ENCODE peak calls at places on chromosomes 7 and 10, in five cellular contexts. Q, B, W, Y and R are unnamed samples.
A peak's percentile ranks its signal among the peaks of the same experiment; 100 is the strongest.

GRCh38 chr10:52956451-52956850 is 183.9 kb upstream of the MBL2 start:
- DNase-seq in Q (no peak), B (no peak), W (no peak), Y (no peak), R (no peak)

GRCh38 chr10:12960431-12960898 is 41.0 kb downstream of the CCDC3 start:
- DNase-seq in Q (no peak), B (peak; percentile 12), W (no peak), Y (no peak), R (no peak)

GRCh38 chr10:126738001-126738400 is 67.5 kb upstream of the C10orf90 start:
- DNase-seq in Q (no peak), B (no peak), W (no peak), Y (no peak), R (peak; percentile 39)

GRCh38 chr10:133474833-133475734 is 21.3 kb downstream of the SCART1 start:
- DNase-seq in Q (peak; percentile 4), B (no peak), W (no peak), Y (no peak), R (no peak)

GRCh38 chr7:155461631-155462030 is 3.7 kb downstream of the EN2 start:
- DNase-seq in Q (no peak), B (no peak), W (no peak), Y (no peak), R (no peak)

GRCh38 chr10:15419279-15419874 is 48.3 kb upstream of the FAM171A1 start:
- DNase-seq in Q (peak; percentile 54), B (peak; percentile 61), W (peak; percentile 47), Y (peak; percentile 47), R (peak; percentile 72)

GRCh38 chr10:34275626-34276025 is 539.5 kb downstream of the PARD3 start:
- DNase-seq in Q (no peak), B (no peak), W (no peak), Y (no peak), R (no peak)

GRCh38 chr7:132045481-132045980 is 489.1 kb upstream of the PODXL start:
- DNase-seq in Q (no peak), B (no peak), W (no peak), Y (no peak), R (no peak)

GRCh38 chr10:5561704-5562645 is 37.2 kb downstream of the CALML3 start:
- DNase-seq in Q (no peak), B (no peak), W (no peak), Y (no peak), R (no peak)

GRCh38 chr10:51092402-51092801 is 18.1 kb downstream of the PRKG1 start:
- DNase-seq in Q (no peak), B (peak; percentile 46), W (no peak), Y (peak; percentile 51), R (no peak)

GRCh38 chr10:374354-374753 is 239.1 kb downstream of the ZMYND11 start:
- DNase-seq in Q (no peak), B (no peak), W (no peak), Y (no peak), R (no peak)

GRCh38 chr7:92633211-92633906 is 43.2 kb upstream of the FAM133B start:
- DNase-seq in Q (no peak), B (peak; percentile 94), W (no peak), Y (peak; percentile 88), R (no peak)

GRCh38 chr10:14350006-14350405 is 19.3 kb upstream of the FRMD4A start:
- DNase-seq in Q (no peak), B (no peak), W (no peak), Y (no peak), R (no peak)

GRCh38 chr10:24726626-24727025 is 2.9 kb upstream of the ARHGAP21 start:
- DNase-seq in Q (no peak), B (no peak), W (no peak), Y (no peak), R (no peak)

GRCh38 chr10:103021897-103022286 is 103.8 kb downstream of the CNNM2 start:
- DNase-seq in Q (no peak), B (peak; percentile 53), W (no peak), Y (peak; percentile 93), R (no peak)

GRCh38 chr10:103448751-103449150 is 3.4 kb downstream of the CALHM2 start:
- DNase-seq in Q (no peak), B (peak; percentile 80), W (no peak), Y (peak; percentile 76), R (no peak)

GRCh38 chr7:35716038-35716803 is 21.3 kb upstream of the HERPUD2 start:
- DNase-seq in Q (no peak), B (peak; percentile 61), W (no peak), Y (peak; percentile 16), R (no peak)

GRCh38 chr7:146606628-146607027 is 490.0 kb downstream of the CNTNAP2 start:
- DNase-seq in Q (no peak), B (no peak), W (no peak), Y (no peak), R (no peak)

GRCh38 chr7:5222861-5223411 is 32.9 kb downstream of the WIPI2 start:
- DNase-seq in Q (no peak), B (no peak), W (no peak), Y (no peak), R (no peak)

GRCh38 chr7:17408245-17408903 is 109.9 kb downstream of the AHR start:
- DNase-seq in Q (no peak), B (peak; percentile 92), W (no peak), Y (peak; percentile 93), R (no peak)

GRCh38 chr10:126058507-126058906 is 162.1 kb downstream of the FANK1 start:
- DNase-seq in Q (peak; percentile 50), B (no peak), W (no peak), Y (no peak), R (peak; percentile 54)

GRCh38 chr7:137475966-137476365 is 132.4 kb upstream of the PTN start:
- DNase-seq in Q (no peak), B (peak; percentile 17), W (no peak), Y (no peak), R (no peak)

GRCh38 chr7:30157217-30157616 is 22.4 kb downstream of the MTURN start:
- DNase-seq in Q (no peak), B (no peak), W (no peak), Y (no peak), R (no peak)

GRCh38 chr10:49070701-49071100 is 44.6 kb downstream of the VSTM4 start:
- DNase-seq in Q (no peak), B (no peak), W (no peak), Y (no peak), R (no peak)

GRCh38 chr7:111138196-111138569 is 47.3 kb downstream of the LRRN3 start:
- DNase-seq in Q (no peak), B (peak; percentile 34), W (peak; percentile 13), Y (peak; percentile 56), R (no peak)

GRCh38 chr10:124700293-124701037 is 43.7 kb downstream of the FAM53B start:
- DNase-seq in Q (no peak), B (no peak), W (no peak), Y (no peak), R (no peak)

GRCh38 chr10:89475567-89475966 is 59.8 kb downstream of the SLC16A12 start:
- DNase-seq in Q (no peak), B (no peak), W (no peak), Y (no peak), R (no peak)

GRCh38 chr7:129101746-129102145 is 42.8 kb upstream of the TSPAN33 start:
- DNase-seq in Q (no peak), B (no peak), W (no peak), Y (no peak), R (no peak)

GRCh38 chr10:5198386-5198785 is 1.7 kb downstream of the AKR1C4 start:
- DNase-seq in Q (no peak), B (peak; percentile 26), W (no peak), Y (no peak), R (no peak)

GRCh38 chr10:120495226-120495625 is 38.2 kb downstream of the PLPP4 start:
- DNase-seq in Q (no peak), B (peak; percentile 23), W (no peak), Y (no peak), R (peak; percentile 49)

GRCh38 chr7:73960548-73960947 is 67.4 kb upstream of the ELN start:
- DNase-seq in Q (no peak), B (no peak), W (no peak), Y (no peak), R (no peak)

GRCh38 chr7:150388709-150389531 is 9.8 kb downstream of the ZNF775 start:
- DNase-seq in Q (no peak), B (peak; percentile 47), W (no peak), Y (no peak), R (peak; percentile 96)

GRCh38 chr7:43260980-43261878 is 148.8 kb downstream of the HECW1 start:
- DNase-seq in Q (peak; percentile 75), B (peak; percentile 91), W (peak; percentile 73), Y (peak; percentile 73), R (peak; percentile 90)

GRCh38 chr10:112562803-112563663 is 116.0 kb downstream of the VTI1A start:
- DNase-seq in Q (peak; percentile 16), B (peak; percentile 30), W (no peak), Y (no peak), R (peak; percentile 4)

GRCh38 chr7:15317215-15317614 is 244.6 kb downstream of the AGMO start:
- DNase-seq in Q (no peak), B (no peak), W (no peak), Y (no peak), R (no peak)

GRCh38 chr10:35328404-35329037 is 7.8 kb upstream of the CCNY start:
- DNase-seq in Q (no peak), B (peak; percentile 78), W (no peak), Y (peak; percentile 69), R (no peak)

GRCh38 chr7:22935269-22935668 is 78.7 kb downstream of the HYCC1 start:
- DNase-seq in Q (no peak), B (peak; percentile 41), W (no peak), Y (no peak), R (peak; percentile 28)

GRCh38 chr7:52260046-52260665 is 775.3 kb upstream of the POM121L12 start:
- DNase-seq in Q (no peak), B (no peak), W (no peak), Y (no peak), R (peak; percentile 67)